ENCODE peak calls at places on chromosomes 13 and 19, in seven cellular contexts. I, P, V, S, K, H and X are unnamed samples.

GRCh38 chr13:112871742-112872141 is 97.3 kb upstream of the MCF2L start:
- DNase-seq in I (no peak), P (no peak), V (no peak), S (no peak), K (no peak), H (no peak), X (no peak)

GRCh38 chr13:77507931-77508776 is 27.4 kb upstream of the SCEL start:
- DNase-seq in I (no peak), P (no peak), V (no peak), S (no peak), K (no peak), H (no peak), X (no peak)

GRCh38 chr13:87147076-87147475 is 524.1 kb upstream of the SLITRK5 start:
- DNase-seq in I (no peak), P (no peak), V (no peak), S (no peak), K (no peak), H (no peak), X (no peak)

GRCh38 chr13:42039457-42039945 is 8.9 kb upstream of the DGKH start:
- DNase-seq in I (no peak), P (no peak), V (no peak), S (no peak), K (no peak), H (peak; percentile 49), X (no peak)

GRCh38 chr13:97564929-97565328 is 131.0 kb downstream of the RAP2A start:
- DNase-seq in I (no peak), P (no peak), V (no peak), S (no peak), K (no peak), H (no peak), X (no peak)

GRCh38 chr19:31675187-31675913 is 326.1 kb upstream of the TSHZ3 start:
- DNase-seq in I (no peak), P (no peak), V (no peak), S (no peak), K (no peak), H (no peak), X (peak; percentile 58)

GRCh38 chr19:10922638-10923014 is 5.8 kb downstream of the YIPF2 start:
- DNase-seq in I (no peak), P (no peak), V (no peak), S (no peak), K (no peak), H (no peak), X (no peak)

GRCh38 chr13:100382787-100383186 is 205.8 kb downstream of the GGACT start:
- DNase-seq in I (no peak), P (no peak), V (no peak), S (no peak), K (no peak), H (no peak), X (no peak)

GRCh38 chr19:41194157-41194552 is 1.1 kb downstream of the CYP2S1 start:
- DNase-seq in I (no peak), P (no peak), V (no peak), S (no peak), K (no peak), H (no peak), X (no peak)

GRCh38 chr13:77378662-77379061 is 51.8 kb upstream of the MYCBP2 start:
- DNase-seq in I (no peak), P (no peak), V (no peak), S (no peak), K (no peak), H (no peak), X (no peak)

GRCh38 chr19:4877753-4878490 is 10.5 kb upstream of the PLIN3 start:
- DNase-seq in I (no peak), P (no peak), V (peak; percentile 60), S (no peak), K (no peak), H (peak; percentile 62), X (peak; percentile 69)

GRCh38 chr19:35483089-35483488 is 7.2 kb downstream of the KRTDAP start:
- DNase-seq in I (no peak), P (no peak), V (no peak), S (no peak), K (no peak), H (no peak), X (no peak)

GRCh38 chr19:46147791-46148288 is at the start of gene IGFL2:
- DNase-seq in I (no peak), P (no peak), V (no peak), S (no peak), K (no peak), H (no peak), X (no peak)

GRCh38 chr19:19602713-19603320 is 15.7 kb downstream of the PBX4 start:
- DNase-seq in I (no peak), P (no peak), V (no peak), S (no peak), K (no peak), H (no peak), X (no peak)

GRCh38 chr13:33272531-33273124 is 12.9 kb downstream of the STARD13 start:
- DNase-seq in I (no peak), P (no peak), V (no peak), S (no peak), K (peak; percentile 77), H (no peak), X (no peak)

GRCh38 chr13:46577656-46578589 is 25.0 kb downstream of the LRCH1 start:
- DNase-seq in I (no peak), P (no peak), V (no peak), S (no peak), K (no peak), H (no peak), X (peak; percentile 55)

GRCh38 chr13:98599502-98600328 is 22.8 kb upstream of the STK24 start:
- DNase-seq in I (no peak), P (no peak), V (no peak), S (no peak), K (no peak), H (peak; percentile 65), X (no peak)

GRCh38 chr19:40348961-40349507 is 539 bp downstream of the PLD3 start:
- DNase-seq in I (no peak), P (no peak), V (no peak), S (no peak), K (peak; percentile 23), H (peak; percentile 54), X (no peak)

GRCh38 chr13:81275666-81276258 is 934.8 kb upstream of the SPRY2 start:
- DNase-seq in I (no peak), P (no peak), V (no peak), S (no peak), K (no peak), H (peak; percentile 68), X (no peak)

GRCh38 chr19:16625183-16625958 is 2.6 kb downstream of the MED26 start:
- DNase-seq in I (no peak), P (no peak), V (no peak), S (no peak), K (no peak), H (no peak), X (no peak)

GRCh38 chr19:16623576-16623975 is 4.4 kb downstream of the MED26 start:
- DNase-seq in I (no peak), P (no peak), V (no peak), S (no peak), K (no peak), H (no peak), X (no peak)

GRCh38 chr19:16624236-16624635 is 3.8 kb downstream of the MED26 start:
- DNase-seq in I (no peak), P (no peak), V (no peak), S (no peak), K (no peak), H (no peak), X (no peak)

GRCh38 chr19:16621165-16621800 is 6.7 kb downstream of the MED26 start:
- DNase-seq in I (no peak), P (no peak), V (no peak), S (no peak), K (no peak), H (no peak), X (no peak)

GRCh38 chr19:16623066-16623465 is 4.9 kb downstream of the MED26 start:
- DNase-seq in I (no peak), P (no peak), V (no peak), S (no peak), K (no peak), H (no peak), X (no peak)
- H3K4me1 ChIP-seq in I (peaks cover 6% of the 10 kb centered on the region), P (peaks cover 9% of the 10 kb centered on the region), V (peaks cover 97% of the 10 kb centered on the region), S (no peaks in the 10 kb centered on the region), K (peaks cover 27% of the 10 kb centered on the region), H (peaks cover 2% of the 10 kb centered on the region), X (peaks cover 8% of the 10 kb centered on the region)

DNA sequence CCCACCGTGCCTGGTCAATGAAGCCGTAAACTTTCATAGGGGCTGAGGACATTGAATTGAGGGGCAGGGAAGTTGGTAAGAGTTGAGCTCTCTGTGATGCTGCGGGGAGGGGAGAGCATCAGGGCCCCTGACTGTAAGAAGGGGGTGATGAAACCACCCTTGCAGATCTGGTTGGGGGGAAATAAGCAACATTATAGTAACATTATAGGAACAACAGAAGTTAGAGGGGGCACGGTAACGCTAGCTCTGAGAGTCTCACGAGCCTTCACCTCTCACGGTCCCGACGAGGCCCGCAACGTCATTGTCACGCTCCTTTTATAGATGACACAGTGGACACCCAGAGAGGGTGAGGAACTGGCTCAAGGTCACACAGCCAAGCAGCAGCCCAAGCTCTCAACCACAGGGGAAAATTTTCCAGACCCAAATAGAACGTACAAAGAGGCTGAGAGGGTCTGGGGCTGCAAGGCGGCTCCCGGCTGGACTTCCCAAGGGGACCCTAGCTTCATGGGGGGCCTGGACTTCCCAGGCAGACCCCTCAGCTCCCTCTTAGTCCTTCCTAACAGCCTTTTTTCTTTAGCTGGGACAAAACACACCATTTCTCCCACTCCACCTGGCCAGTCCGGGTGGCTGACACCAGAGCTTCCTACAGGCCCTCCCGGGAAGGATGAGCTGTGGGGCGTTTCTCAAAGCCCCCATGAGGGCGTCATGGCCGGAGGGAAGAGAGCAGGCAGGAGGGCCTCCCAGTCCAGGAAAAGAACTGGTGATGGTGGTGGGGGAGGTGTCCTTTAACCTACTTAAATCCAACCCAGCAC is 4.1 kb downstream of the TLE5 start:
- DNase-seq in I (no peak), P (no peak), V (no peak), S (no peak), K (no peak), H (peak; percentile 36), X (no peak)
- H3K4me1 ChIP-seq in I (no peaks in the 10 kb centered on the region), P (peaks cover 38% of the 10 kb centered on the region), V (peaks cover 73% of the 10 kb centered on the region), S (no peaks in the 10 kb centered on the region), K (peaks cover 20% of the 10 kb centered on the region), H (peaks cover 13% of the 10 kb centered on the region), X (peaks cover 73% of the 10 kb centered on the region)

GRCh38 chr19:54533476-54533875 is 30.8 kb downstream of the LAIR2 start:
- DNase-seq in I (no peak), P (no peak), V (no peak), S (no peak), K (no peak), H (no peak), X (no peak)
- H3K4me1 ChIP-seq in I (no peaks in the 10 kb centered on the region), P (no peaks in the 10 kb centered on the region), V (no peaks in the 10 kb centered on the region), S (no peaks in the 10 kb centered on the region), K (no peaks in the 10 kb centered on the region), H (no peaks in the 10 kb centered on the region), X (no peaks in the 10 kb centered on the region)

DNA sequence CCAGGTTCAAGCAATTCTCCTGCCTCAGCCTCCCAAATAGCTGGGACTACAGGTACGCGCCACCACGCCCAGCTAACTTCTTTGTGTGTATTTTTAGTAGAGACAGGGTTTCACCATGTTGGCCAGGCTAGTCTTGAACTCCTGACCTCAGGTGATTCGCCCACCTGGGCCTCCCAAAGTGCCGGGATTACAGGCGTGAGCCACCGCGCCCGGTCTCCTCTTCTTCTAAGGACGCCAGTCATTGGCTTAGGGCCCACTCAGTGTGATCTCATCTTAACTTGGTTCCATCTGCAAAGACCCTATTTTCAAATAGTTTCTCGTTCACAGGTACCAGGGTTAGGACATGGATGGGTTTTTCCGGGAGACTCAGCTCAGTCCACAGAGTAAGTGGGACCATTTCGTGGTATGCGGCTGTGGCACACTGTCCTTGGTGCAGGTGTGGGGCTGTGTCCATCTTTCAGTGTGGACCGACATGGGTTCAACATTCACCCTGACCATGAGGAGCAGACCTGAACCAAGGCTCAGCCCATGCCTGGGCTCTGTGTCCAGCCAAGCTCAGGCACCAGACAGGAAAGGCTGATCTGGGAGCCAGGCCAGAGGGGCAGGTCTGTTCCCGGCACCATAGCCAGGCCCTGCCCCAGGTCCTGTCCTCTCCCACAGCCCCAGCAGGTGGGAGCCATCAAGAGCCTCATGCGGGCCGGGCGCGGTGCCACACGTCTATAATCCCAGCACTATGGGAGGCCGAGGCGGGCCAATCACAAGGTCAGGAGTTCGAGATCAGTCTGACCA is 2.8 kb upstream of the MKNK2 start:
- DNase-seq in I (no peak), P (no peak), V (peak; percentile 86), S (peak; percentile 92), K (peak; percentile 64), H (no peak), X (no peak)
- H3K4me1 ChIP-seq in I (peaks cover 4% of the 10 kb centered on the region), P (peaks cover 62% of the 10 kb centered on the region), V (peaks cover 87% of the 10 kb centered on the region), S (peaks cover 5% of the 10 kb centered on the region), K (peaks cover 64% of the 10 kb centered on the region), H (peaks cover 10% of the 10 kb centered on the region), X (peaks cover 33% of the 10 kb centered on the region)